ENCODE peak calls at places on chromosomes 1 and 21, in nine cellular contexts. E, Q, R, Y, G, I, O, F and A are unnamed samples.

GRCh38 chr1:26696191-26696644 is 403 bp downstream of the ARID1A start:
- DNase-seq in E (no peak), Q (no peak), R (no peak), Y (no peak), G (no peak), I (no peak), O (no peak), F (peak; percentile 79), A (no peak)

GRCh38 chr1:2090216-2090890 is 40.1 kb downstream of the PRKCZ start:
- DNase-seq in E (no peak), Q (no peak), R (no peak), Y (no peak), G (no peak), I (no peak), O (no peak), F (no peak), A (no peak)

GRCh38 chr1:97271906-97272788 is 550.6 kb downstream of the PTBP2 start:
- DNase-seq in E (no peak), Q (no peak), R (no peak), Y (no peak), G (no peak), I (no peak), O (no peak), F (no peak), A (peak; percentile 11)

GRCh38 chr1:115874929-115875328 is 34.0 kb upstream of the NHLH2 start:
- DNase-seq in E (no peak), Q (no peak), R (no peak), Y (no peak), G (peak; percentile 85), I (no peak), O (no peak), F (no peak), A (no peak)

GRCh38 chr1:209633335-209633997 is 18.8 kb downstream of the LAMB3 start:
- DNase-seq in E (no peak), Q (no peak), R (no peak), Y (no peak), G (peak; percentile 56), I (no peak), O (no peak), F (no peak), A (no peak)

GRCh38 chr1:232221790-232222499 is 408.0 kb downstream of the SIPA1L2 start:
- DNase-seq in E (no peak), Q (no peak), R (peak; percentile 49), Y (no peak), G (peak; percentile 32), I (peak; percentile 16), O (no peak), F (no peak), A (no peak)

GRCh38 chr1:41872074-41872473 is 46.6 kb downstream of the HIVEP3 start:
- DNase-seq in E (no peak), Q (no peak), R (no peak), Y (no peak), G (no peak), I (no peak), O (no peak), F (no peak), A (no peak)

GRCh38 chr21:17903029-17903806 is 84.1 kb upstream of the C21orf91 start:
- DNase-seq in E (peak; percentile 3), Q (no peak), R (peak; percentile 54), Y (no peak), G (peak; percentile 42), I (no peak), O (no peak), F (peak; percentile 63), A (peak; percentile 40)

GRCh38 chr1:7453038-7453437 is 318.1 kb upstream of the VAMP3 start:
- DNase-seq in E (no peak), Q (no peak), R (no peak), Y (no peak), G (no peak), I (no peak), O (no peak), F (no peak), A (no peak)

GRCh38 chr1:201348211-201348566 is 29.3 kb downstream of the TNNT2 start:
- DNase-seq in E (peak; percentile 10), Q (peak; percentile 23), R (no peak), Y (no peak), G (peak; percentile 61), I (peak; percentile 53), O (no peak), F (no peak), A (peak; percentile 84)

GRCh38 chr1:19735419-19736127 is 64.1 kb downstream of the TMCO4 start:
- DNase-seq in E (peak; percentile 98), Q (no peak), R (peak; percentile 48), Y (peak; percentile 33), G (peak; percentile 87), I (no peak), O (no peak), F (no peak), A (peak; percentile 85)

GRCh38 chr1:41898191-41898713 is 20.5 kb downstream of the HIVEP3 start:
- DNase-seq in E (no peak), Q (peak; percentile 49), R (no peak), Y (no peak), G (no peak), I (no peak), O (peak; percentile 37), F (peak; percentile 86), A (no peak)

GRCh38 chr21:44881586-44881939 is 8.1 kb upstream of the PTTG1IP start:
- DNase-seq in E (no peak), Q (no peak), R (no peak), Y (no peak), G (no peak), I (no peak), O (no peak), F (no peak), A (no peak)

GRCh38 chr1:150973258-150973825 is 1.3 kb downstream of the CERS2 start:
- DNase-seq in E (no peak), Q (no peak), R (no peak), Y (no peak), G (no peak), I (no peak), O (no peak), F (no peak), A (no peak)

GRCh38 chr1:67732750-67733151 is 47.8 kb downstream of the GADD45A start:
- DNase-seq in E (no peak), Q (no peak), R (no peak), Y (no peak), G (peak; percentile 99), I (no peak), O (no peak), F (no peak), A (peak; percentile 98)

GRCh38 chr1:218377143-218377660 is 32.1 kb downstream of the TGFB2 start:
- DNase-seq in E (peak; percentile 96), Q (peak; percentile 33), R (no peak), Y (no peak), G (peak; percentile 89), I (peak; percentile 76), O (peak; percentile 22), F (no peak), A (peak; percentile 60)

GRCh38 chr1:62355095-62355494 is 35.9 kb upstream of the KANK4 start:
- DNase-seq in E (no peak), Q (no peak), R (no peak), Y (no peak), G (no peak), I (no peak), O (no peak), F (no peak), A (no peak)

GRCh38 chr1:190452272-190452848 is 25.3 kb downstream of the BRINP3 start:
- DNase-seq in E (no peak), Q (no peak), R (no peak), Y (no peak), G (no peak), I (no peak), O (no peak), F (no peak), A (no peak)

GRCh38 chr1:74334147-74334546 is 99.0 kb downstream of the TNNI3K start:
- DNase-seq in E (no peak), Q (no peak), R (no peak), Y (no peak), G (no peak), I (no peak), O (no peak), F (no peak), A (peak; percentile 4)

GRCh38 chr1:53582211-53583020 is 123.2 kb downstream of the DMRTB1 start:
- DNase-seq in E (no peak), Q (no peak), R (no peak), Y (no peak), G (no peak), I (no peak), O (no peak), F (no peak), A (no peak)

GRCh38 chr1:3539707-3540425 is 71.4 kb downstream of the MEGF6 start:
- DNase-seq in E (no peak), Q (no peak), R (no peak), Y (no peak), G (no peak), I (no peak), O (no peak), F (no peak), A (peak; percentile 60)